ENCODE peak calls at places on chromosomes 12 and 14, in four cellular contexts. K, D, T and J are unnamed samples.
A peak's percentile ranks its signal among the peaks of the same experiment; 100 is the strongest.

GRCh38 chr12:55673638-55674037 is 34.1 kb downstream of the ITGA7 start:
- DNase-seq in K (peak; percentile 63), D (no peak), T (no peak), J (no peak)

GRCh38 chr12:57603758-57604453 is 718 bp upstream of the DTX3 start:
- DNase-seq in K (no peak), D (no peak), T (no peak), J (no peak)

GRCh38 chr14:67722293-67722692 is 20.6 kb downstream of the RDH12 start:
- DNase-seq in K (no peak), D (peak; percentile 77), T (no peak), J (no peak)

GRCh38 chr12:107845980-107846659 is 71.6 kb downstream of the ASCL4 start:
- DNase-seq in K (no peak), D (no peak), T (no peak), J (no peak)

GRCh38 chr14:61219673-61220072 is 61.5 kb downstream of the TMEM30B start:
- DNase-seq in K (no peak), D (no peak), T (no peak), J (no peak)

GRCh38 chr12:57844725-57845477 is 1.6 kb downstream of the CTDSP2 start:
- DNase-seq in K (peak; percentile 49), D (peak; percentile 69), T (no peak), J (peak; percentile 65)

GRCh38 chr14:61925043-61925442 is 162.8 kb downstream of the SNAPC1 start:
- DNase-seq in K (peak; percentile 32), D (no peak), T (no peak), J (peak; percentile 34)

GRCh38 chr12:114579389-114579788 is 104.6 kb downstream of the TBX3 start:
- DNase-seq in K (no peak), D (no peak), T (no peak), J (no peak)

GRCh38 chr12:41681898-41682297 is 462.8 kb downstream of the GXYLT1 start:
- DNase-seq in K (no peak), D (no peak), T (no peak), J (no peak)

GRCh38 chr12:127284870-127285431 is 982.0 kb upstream of the TMEM132C start:
- DNase-seq in K (no peak), D (no peak), T (no peak), J (no peak)

GRCh38 chr12:130186101-130186465 is 23.8 kb downstream of the FZD10 start:
- DNase-seq in K (no peak), D (no peak), T (no peak), J (no peak)

GRCh38 chr12:53845932-53846331 is 92.7 kb upstream of the HOXC13 start:
- DNase-seq in K (no peak), D (no peak), T (no peak), J (no peak)

DNA sequence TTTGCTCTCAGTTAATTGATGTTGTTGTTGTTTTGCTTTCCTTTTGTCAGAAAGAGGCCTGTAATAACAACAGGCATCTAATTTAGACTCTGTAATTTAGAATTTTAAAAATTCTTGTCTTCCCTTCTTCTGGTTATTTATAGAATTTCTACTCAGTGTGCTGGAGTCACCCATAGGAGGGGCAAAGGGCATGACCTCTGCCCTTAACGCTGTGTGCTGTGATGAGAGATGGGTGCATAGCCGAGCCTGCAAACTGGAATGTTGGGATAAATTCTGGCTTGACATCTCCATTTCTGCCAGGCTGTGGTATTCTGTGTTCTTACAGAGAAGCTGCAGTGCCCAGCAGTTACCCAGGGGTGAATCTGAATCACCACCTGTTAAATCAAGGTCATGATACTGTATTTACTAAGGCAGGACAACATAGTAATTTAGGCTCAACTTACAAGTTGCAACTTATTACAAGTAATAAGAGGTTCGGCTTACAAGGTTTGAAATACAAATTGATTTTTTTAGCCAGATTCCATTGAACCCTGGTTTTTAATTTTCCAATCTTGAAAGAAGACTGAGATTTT is 53.3 kb downstream of the TRAF3 start:
- DNase-seq in K (no peak), D (no peak), T (no peak), J (no peak)
- TF ChIP-seq CTCF in K (no peak), D (no peak), T (no peak), J (no peak)

GRCh38 chr14:105012171-105012985 is 8.5 kb downstream of the CDCA4 start:
- DNase-seq in K (no peak), D (peak; percentile 35), T (no peak), J (no peak)
- TF ChIP-seq CTCF in K (peak; percentile 21), D (peak; percentile 48), T (no peak), J (no peak)

DNA sequence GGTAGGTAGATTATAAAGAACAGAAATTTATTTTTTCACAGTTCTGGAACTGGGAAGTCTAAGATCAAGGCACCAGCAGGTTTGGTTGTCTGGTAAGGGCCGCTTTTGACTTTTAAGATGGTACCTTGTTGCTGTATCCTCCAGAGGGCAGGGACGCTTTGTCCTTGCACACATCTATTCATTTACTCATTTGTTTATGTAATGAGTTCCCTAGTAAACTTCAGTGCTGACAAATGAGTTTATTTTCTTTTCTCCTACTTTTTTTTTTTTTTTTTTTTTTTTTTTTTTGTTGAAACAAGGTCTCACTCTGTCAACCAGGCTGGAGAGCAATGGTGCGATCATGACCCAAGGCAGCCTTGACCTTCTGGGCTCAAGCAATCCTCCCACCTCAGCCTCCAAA is 195.7 kb downstream of the FBXL14 start:
- DNase-seq in K (no peak), D (no peak), T (no peak), J (no peak)
- TF ChIP-seq CTCF in K (no peak), D (no peak), T (no peak), J (no peak)

DNA sequence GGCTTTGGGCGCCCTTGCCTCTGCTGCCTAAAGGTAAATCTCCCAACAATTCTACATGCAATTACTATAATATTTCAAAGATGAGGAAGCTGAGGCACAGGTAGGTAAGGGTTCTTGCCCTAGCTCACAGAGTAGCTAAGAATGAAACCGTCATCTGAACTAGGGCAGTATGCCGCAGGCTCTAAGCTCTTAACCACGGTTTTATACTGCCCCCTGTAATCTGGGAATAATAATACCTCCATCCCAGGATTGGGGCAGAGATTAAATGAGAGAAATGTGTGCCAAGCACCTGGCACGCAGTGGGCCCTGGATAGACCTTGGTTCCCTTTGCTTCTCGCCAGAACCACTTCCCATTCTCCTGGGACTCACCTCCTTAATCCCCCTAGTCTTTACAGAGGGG is 1.5 kb upstream of the HRK start:
- DNase-seq in K (peak; percentile 45), D (no peak), T (no peak), J (no peak)
- TF ChIP-seq CTCF in K (peak; percentile 15), D (peak; percentile 44), T (no peak), J (no peak)

DNA sequence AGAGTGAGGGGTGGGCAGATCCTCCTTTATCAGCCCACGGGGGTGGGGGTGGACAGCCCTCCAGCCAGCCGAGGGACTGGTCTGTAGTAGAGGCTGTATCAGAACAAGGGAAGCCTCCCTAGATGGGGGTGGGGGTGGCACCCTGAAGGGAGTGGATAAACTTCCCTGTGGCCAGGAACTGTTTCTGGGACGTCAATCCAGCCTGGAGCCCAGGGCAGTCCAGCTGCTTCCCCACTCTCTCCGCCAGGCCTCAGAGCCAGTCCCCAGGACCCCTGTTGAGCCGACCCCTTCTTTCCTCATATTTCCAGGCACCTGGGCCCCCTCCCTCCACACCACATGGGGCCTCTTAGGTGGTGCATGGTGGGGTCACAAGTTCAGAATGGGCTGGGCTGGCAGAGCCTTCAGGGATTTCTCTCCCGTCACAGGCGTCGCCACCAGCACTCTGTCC is 6.7 kb downstream of the PLD4 start:
- DNase-seq in K (no peak), D (no peak), T (no peak), J (no peak)
- TF ChIP-seq CTCF in K (no peak), D (no peak), T (no peak), J (no peak)

GRCh38 chr12:9798008-9798619 is 29.2 kb upstream of the KLRF1 start:
- DNase-seq in K (peak; percentile 24), D (no peak), T (no peak), J (peak; percentile 84)
- TF ChIP-seq CTCF in K (peak; percentile 81), D (peak; percentile 28), T (no peak), J (peak; percentile 80)

GRCh38 chr14:84493779-84494178 is 1036.2 kb upstream of the FLRT2 start:
- DNase-seq in K (no peak), D (no peak), T (no peak), J (no peak)
- TF ChIP-seq CTCF in K (no peak), D (peak; percentile 13), T (no peak), J (no peak)

GRCh38 chr14:99573436-99574098 is 30.4 kb downstream of the CCDC85C start:
- DNase-seq in K (no peak), D (no peak), T (no peak), J (no peak)

GRCh38 chr14:99574099-99574880 is 29.7 kb downstream of the CCDC85C start:
- DNase-seq in K (no peak), D (peak; percentile 47), T (peak; percentile 78), J (no peak)

GRCh38 chr14:99576304-99576703 is 27.7 kb downstream of the CCDC85C start:
- DNase-seq in K (no peak), D (no peak), T (no peak), J (no peak)

GRCh38 chr14:99576761-99577705 is 27.0 kb downstream of the CCDC85C start:
- DNase-seq in K (no peak), D (no peak), T (no peak), J (no peak)

DNA sequence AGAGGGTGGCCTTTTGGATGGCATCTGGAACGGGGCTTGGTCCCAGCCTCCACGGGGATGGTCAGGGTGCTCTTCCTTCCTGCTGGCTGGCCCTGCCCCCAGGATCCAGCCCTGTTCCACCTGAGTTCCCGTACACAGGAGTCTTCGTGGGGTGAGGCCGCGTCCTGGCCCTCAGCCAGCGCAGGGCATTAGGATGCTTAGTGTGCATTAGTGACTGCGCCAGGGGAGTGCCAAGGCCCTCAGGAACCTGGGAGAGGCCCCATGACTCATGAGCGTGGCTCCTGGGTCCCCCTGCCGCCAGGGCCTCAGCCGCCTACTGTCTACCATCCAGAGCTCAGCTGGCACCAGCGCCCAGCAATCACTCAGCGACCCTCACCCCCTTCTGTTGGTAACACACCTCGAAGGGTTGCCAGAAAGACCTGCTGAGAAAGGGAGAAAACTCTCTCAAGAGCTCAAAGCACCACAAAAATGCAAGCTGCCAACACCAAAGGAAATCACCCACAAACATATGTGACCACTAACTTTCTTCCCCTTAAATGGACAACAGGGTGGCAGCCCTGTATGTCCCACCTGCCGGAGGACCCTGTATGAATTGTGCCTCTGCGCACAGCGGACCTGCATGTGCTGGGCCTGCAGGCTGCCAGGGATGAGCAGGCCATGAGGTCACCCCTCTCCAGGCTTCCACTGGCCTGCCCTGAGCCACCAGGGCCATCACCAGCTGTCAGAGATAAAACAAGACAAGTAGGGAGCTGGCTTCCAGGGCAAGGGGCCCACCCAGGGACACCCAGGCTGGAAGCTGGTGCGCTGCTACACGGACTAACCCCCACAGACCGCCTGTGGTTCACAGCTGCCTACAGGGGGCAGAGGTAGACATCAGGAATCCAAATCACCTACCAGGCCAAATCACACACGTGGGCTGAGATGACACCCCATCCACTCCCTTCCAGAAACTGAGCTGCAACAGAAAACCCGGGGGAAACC is 28.7 kb downstream of the CCDC85C start:
- DNase-seq in K (no peak), D (no peak), T (no peak), J (peak; percentile 23)
- TF ChIP-seq CTCF in K (no peak), D (peak; percentile 26), T (peak; percentile 12), J (no peak)